ENCODE peak calls at places on chromosomes 7 and 10, in seven cellular contexts. One of them, this sample, is unnamed.

GRCh38 chr10:88735661-88736060 is 24.2 kb upstream of the LIPN start:
- DNase-seq in iris pigment epithelial cell: peak
- DNase-seq in lower leg skin: no peak
- DNase-seq in NCI-H1092 treated with DMSO at 0.1 percent for 48 hours: no peak
- DNase-seq in MCF 10A: peak
- DNase-seq in fibroblast of pulmonary artery: peak
- DNase-seq in left ventricle myocardium inferior: no peak
- DNase-seq in this sample: no peak

GRCh38 chr7:133709036-133709880 is 417.9 kb upstream of the LRGUK start:
- DNase-seq in lower leg skin: no peak
- DNase-seq in fibroblast of pulmonary artery: no peak
- DNase-seq in NCI-H1092 treated with DMSO at 0.1 percent for 48 hours: no peak
- DNase-seq in iris pigment epithelial cell: peak
- DNase-seq in left ventricle myocardium inferior: no peak
- DNase-seq in MCF 10A: no peak
- DNase-seq in this sample: no peak

GRCh38 chr10:23196915-23197314 is 4.8 kb downstream of the PTF1A start:
- DNase-seq in left ventricle myocardium inferior: no peak
- DNase-seq in MCF 10A: no peak
- DNase-seq in fibroblast of pulmonary artery: no peak
- DNase-seq in lower leg skin: no peak
- DNase-seq in iris pigment epithelial cell: no peak
- DNase-seq in NCI-H1092 treated with DMSO at 0.1 percent for 48 hours: no peak
- DNase-seq in this sample: no peak

GRCh38 chr7:1548438-1548831 is 7.6 kb downstream of the TMEM184A start:
- DNase-seq in lower leg skin: no peak
- DNase-seq in left ventricle myocardium inferior: no peak
- DNase-seq in fibroblast of pulmonary artery: no peak
- DNase-seq in iris pigment epithelial cell: no peak
- DNase-seq in MCF 10A: no peak
- DNase-seq in NCI-H1092 treated with DMSO at 0.1 percent for 48 hours: no peak
- DNase-seq in this sample: no peak

GRCh38 chr7:1033546-1034145 is 10.7 kb upstream of the GPR146 start:
- DNase-seq in iris pigment epithelial cell: no peak
- DNase-seq in NCI-H1092 treated with DMSO at 0.1 percent for 48 hours: no peak
- DNase-seq in fibroblast of pulmonary artery: no peak
- DNase-seq in left ventricle myocardium inferior: no peak
- DNase-seq in MCF 10A: no peak
- DNase-seq in lower leg skin: no peak
- DNase-seq in this sample: no peak

GRCh38 chr7:129191272-129191671 is 2.8 kb downstream of the SMO start:
- DNase-seq in MCF 10A: no peak
- DNase-seq in iris pigment epithelial cell: no peak
- DNase-seq in NCI-H1092 treated with DMSO at 0.1 percent for 48 hours: no peak
- DNase-seq in lower leg skin: no peak
- DNase-seq in left ventricle myocardium inferior: no peak
- DNase-seq in fibroblast of pulmonary artery: no peak
- DNase-seq in this sample: no peak

GRCh38 chr10:68088744-68089143 is 13.7 kb upstream of the HERC4 start:
- DNase-seq in fibroblast of pulmonary artery: peak
- DNase-seq in iris pigment epithelial cell: peak
- DNase-seq in MCF 10A: peak
- DNase-seq in NCI-H1092 treated with DMSO at 0.1 percent for 48 hours: no peak
- DNase-seq in lower leg skin: no peak
- DNase-seq in left ventricle myocardium inferior: no peak
- DNase-seq in this sample: no peak

GRCh38 chr7:16967174-16967868 is 85.5 kb upstream of the AGR3 start:
- DNase-seq in lower leg skin: no peak
- DNase-seq in NCI-H1092 treated with DMSO at 0.1 percent for 48 hours: no peak
- DNase-seq in MCF 10A: peak
- DNase-seq in fibroblast of pulmonary artery: peak
- DNase-seq in iris pigment epithelial cell: no peak
- DNase-seq in left ventricle myocardium inferior: no peak
- DNase-seq in this sample: no peak

GRCh38 chr7:29864668-29865067 is 58.4 kb downstream of the WIPF3 start:
- DNase-seq in iris pigment epithelial cell: no peak
- DNase-seq in MCF 10A: no peak
- DNase-seq in left ventricle myocardium inferior: no peak
- DNase-seq in fibroblast of pulmonary artery: peak
- DNase-seq in NCI-H1092 treated with DMSO at 0.1 percent for 48 hours: no peak
- DNase-seq in lower leg skin: no peak
- DNase-seq in this sample: no peak

This sample was measured in mesendoderm.